ENCODE peak calls at places on chromosomes 11 and 22, in nine cellular contexts. U is breast epithelium, M is iPS DF 6.9, T is upper lobe of right lung, K is cardiac muscle cell, S is RWPE2, Z is fibroblast of lung, L is kidney, R is heart left ventricle. F is an unnamed sample.
A peak's percentile ranks its signal among the peaks of the same experiment; 100 is the strongest.

GRCh38 chr22:22814666-22815396 is 72.8 kb upstream of the IGLL5 start:
- DNase-seq in K (no peak), U (no peak), S (no peak), Z (no peak), R (no peak), T (no peak), L (no peak), M (no peak), F (no peak)

GRCh38 chr22:37357471-37357870 is 69.8 kb downstream of the ELFN2 start:
- DNase-seq in U (no peak), K (peak; percentile 25), R (no peak), Z (no peak), T (no peak), S (no peak), M (no peak), L (no peak), F (no peak)

GRCh38 chr11:111514216-111515031 is at the start of gene HOATZ:
- DNase-seq in T (no peak), R (no peak), U (no peak), L (no peak), S (no peak), Z (peak; percentile 34), K (peak; percentile 27), M (no peak), F (no peak)

GRCh38 chr11:26286472-26287066 is 45.4 kb upstream of the ANO3 start:
- DNase-seq in K (peak; percentile 53), T (no peak), S (no peak), R (no peak), M (no peak), U (no peak), L (no peak), Z (peak; percentile 60), F (no peak)

GRCh38 chr22:40153186-40153585 is 24.5 kb upstream of the TNRC6B start:
- DNase-seq in L (no peak), K (no peak), R (no peak), Z (no peak), S (no peak), M (no peak), T (no peak), U (no peak), F (no peak)

GRCh38 chr11:82996966-82997606 is 74.6 kb downstream of the RAB30 start:
- DNase-seq in M (no peak), L (no peak), U (no peak), T (no peak), S (no peak), K (no peak), R (no peak), Z (no peak), F (no peak)

GRCh38 chr11:108207683-108208060 is 14.8 kb downstream of the NPAT start:
- DNase-seq in Z (no peak), R (no peak), L (no peak), K (no peak), S (no peak), M (no peak), T (no peak), U (no peak), F (no peak)

GRCh38 chr22:41128606-41129005 is 36.2 kb downstream of the EP300 start:
- DNase-seq in U (no peak), T (no peak), L (no peak), S (no peak), R (no peak), K (no peak), Z (no peak), M (no peak), F (no peak)

GRCh38 chr11:85170184-85170583 is 457.0 kb downstream of the DLG2 start:
- DNase-seq in R (no peak), U (no peak), T (no peak), L (no peak), Z (peak; percentile 22), S (no peak), K (no peak), M (no peak), F (no peak)

GRCh38 chr22:37552560-37553163 is 7.6 kb upstream of the CDC42EP1 start:
- DNase-seq in T (no peak), L (peak; percentile 89), Z (peak; percentile 61), R (peak; percentile 79), K (peak; percentile 80), S (no peak), M (no peak), U (no peak), F (no peak)

GRCh38 chr11:12331239-12331874 is 46.0 kb upstream of the PARVA start:
- DNase-seq in K (peak; percentile 91), Z (peak; percentile 89), S (no peak), M (peak; percentile 71), L (peak; percentile 82), T (peak; percentile 78), U (peak; percentile 80), R (peak; percentile 79), F (peak; percentile 88)

GRCh38 chr11:59573216-59573615 is 42.4 kb downstream of the OSBP start:
- DNase-seq in L (no peak), T (no peak), S (no peak), K (peak; percentile 92), R (no peak), U (no peak), Z (peak; percentile 94), M (no peak), F (no peak)

GRCh38 chr11:60838132-60838531 is 3.8 kb upstream of the CCDC86 start:
- DNase-seq in S (no peak), K (peak; percentile 53), L (no peak), U (no peak), R (no peak), Z (peak; percentile 34), M (no peak), T (no peak), F (no peak)

GRCh38 chr11:44016546-44017442 is 31.0 kb upstream of the ACCSL start:
- DNase-seq in T (no peak), K (no peak), S (peak; percentile 22), U (no peak), R (peak; percentile 7), Z (no peak), M (no peak), L (no peak), F (no peak)

GRCh38 chr11:113805640-113806039 is 26.0 kb downstream of the CLDN25 start:
- DNase-seq in M (no peak), U (no peak), L (no peak), R (no peak), K (no peak), Z (no peak), T (no peak), S (no peak), F (no peak)
- H3K27ac ChIP-seq in M (no peak overlapping the region), U (no peak overlapping the region), L (no peak overlapping the region), R (no peak overlapping the region), K (no peak overlapping the region), Z (no peak overlapping the region), T (no peak overlapping the region), S (no peak overlapping the region), F (no peak overlapping the region)

GRCh38 chr11:3861698-3862097 is 6.2 kb downstream of the STIM1 start:
- DNase-seq in Z (no peak), M (no peak), T (no peak), S (no peak), K (peak; percentile 52), L (no peak), U (no peak), R (no peak), F (no peak)

GRCh38 chr11:3857628-3858027 is 2.2 kb downstream of the STIM1 start:
- DNase-seq in M (no peak), K (no peak), R (no peak), T (no peak), S (no peak), U (no peak), Z (no peak), L (no peak), F (no peak)

GRCh38 chr11:3856856-3857553 is 1.5 kb downstream of the STIM1 start:
- DNase-seq in S (no peak), M (no peak), Z (no peak), U (no peak), R (no peak), L (no peak), K (no peak), T (no peak), F (no peak)

GRCh38 chr11:3860360-3860759 is 4.9 kb downstream of the STIM1 start:
- DNase-seq in S (no peak), L (no peak), K (no peak), R (no peak), T (no peak), Z (no peak), M (no peak), U (no peak), F (no peak)

GRCh38 chr11:3859373-3859881 is 4.0 kb downstream of the STIM1 start:
- DNase-seq in T (no peak), S (no peak), L (no peak), Z (no peak), U (no peak), M (no peak), R (peak; percentile 81), K (no peak), F (no peak)
- H3K4me1 ChIP-seq in T (peaks cover 58% of the 10 kb centered on the region), S (no peaks in the 10 kb centered on the region), L (peaks cover 24% of the 10 kb centered on the region), Z (peaks cover 3% of the 10 kb centered on the region), U (no peaks in the 10 kb centered on the region), M (peaks cover 7% of the 10 kb centered on the region), R (peaks cover 42% of the 10 kb centered on the region), K (peaks cover 43% of the 10 kb centered on the region), F (peaks cover 10% of the 10 kb centered on the region)

DNA sequence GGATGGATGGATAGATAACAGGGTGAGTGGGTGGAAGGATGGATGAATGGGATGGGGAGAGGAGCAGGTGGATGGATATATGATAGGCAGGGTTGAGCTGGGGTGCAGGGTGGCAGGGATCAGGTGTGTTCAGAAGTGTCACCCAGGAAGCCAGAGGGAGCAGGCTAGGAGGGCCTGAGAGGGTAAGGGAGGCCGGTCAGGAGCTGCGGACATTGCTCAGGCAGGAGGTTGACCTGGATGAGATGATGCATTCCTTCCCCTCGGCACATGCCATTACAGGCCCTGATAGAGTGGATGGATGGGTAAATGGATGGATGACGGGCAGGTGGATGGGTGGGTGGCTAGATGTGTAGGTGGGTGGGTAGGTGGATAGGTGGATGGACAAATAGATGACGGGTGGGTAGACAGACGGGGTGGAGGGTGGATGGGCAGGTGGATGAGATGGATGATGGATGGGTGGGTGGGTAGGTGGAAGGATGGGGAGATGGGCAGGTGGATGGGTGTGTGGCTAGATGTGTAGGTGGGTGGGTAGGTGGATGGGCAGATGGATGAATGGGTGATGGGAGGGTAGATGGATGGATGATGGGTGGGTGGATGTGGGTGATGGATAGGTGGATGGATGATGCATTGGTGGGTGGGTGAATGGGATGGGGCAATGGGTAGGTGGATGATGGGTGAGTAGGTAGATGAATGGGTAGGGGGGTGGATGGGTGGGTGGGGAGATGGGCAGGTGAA is 8.0 kb downstream of the DHCR7 start:
- DNase-seq in Z (no peak), S (no peak), T (no peak), R (no peak), U (no peak), K (no peak), L (no peak), M (no peak), F (no peak)
- H3K4me3 ChIP-seq in Z (no peak overlapping the region), S (no peak overlapping the region), T (no peak overlapping the region), R (no peak overlapping the region), U (no peak overlapping the region), K (no peak overlapping the region), L (no peak overlapping the region), M (no peak overlapping the region), F (no peak overlapping the region)

DNA sequence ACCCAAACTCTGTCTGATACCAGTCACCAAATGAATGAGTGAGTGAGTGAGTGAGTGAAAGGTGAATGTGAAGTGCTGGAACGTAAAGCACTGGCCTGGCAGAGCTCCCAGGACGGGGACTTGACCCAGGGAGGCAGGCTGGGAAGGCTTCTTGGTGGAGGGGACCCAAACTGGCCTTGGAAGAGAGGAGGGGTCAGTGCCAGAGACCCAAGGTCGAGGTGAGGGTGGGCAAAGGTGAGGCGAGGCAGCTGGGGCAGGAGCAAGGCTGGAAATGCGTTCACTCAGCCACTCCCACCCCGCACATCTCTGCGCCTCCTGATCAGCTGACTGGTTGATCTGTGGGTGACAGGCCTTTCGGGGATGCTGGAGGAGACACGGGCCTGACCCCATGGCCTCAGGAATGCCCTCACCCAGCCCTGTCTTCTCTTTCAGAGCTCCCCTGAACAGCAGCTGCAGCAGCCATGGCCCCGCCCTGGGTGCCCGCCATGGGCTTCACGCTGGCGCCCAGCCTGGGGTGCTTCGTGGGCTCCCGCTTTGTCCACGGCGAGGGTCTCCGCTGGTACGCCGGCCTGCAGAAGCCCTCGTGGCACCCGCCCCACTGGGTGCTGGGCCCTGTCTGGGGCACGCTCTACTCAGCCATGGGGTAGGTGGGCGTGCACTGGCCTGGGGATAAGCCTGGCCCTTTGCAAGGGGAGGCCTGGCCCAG is 7.6 kb downstream of the TSPO start:
- DNase-seq in T (no peak), U (no peak), L (peak; percentile 63), S (no peak), Z (no peak), K (no peak), M (no peak), R (no peak), F (no peak)
- H3K27ac ChIP-seq in T (no peak overlapping the region), U (no peak overlapping the region), L (no peak overlapping the region), S (no peak overlapping the region), Z (no peak overlapping the region), K (no peak overlapping the region), M (no peak overlapping the region), R (no peak overlapping the region), F (no peak overlapping the region)

F was measured in ascending aorta.